ENCODE peak calls at places on chromosomes 11 and 22, in ten cellular contexts. K is left ventricle myocardium inferior; D is LoVo; N is heart left ventricle; O is stimulated activated CD4-positive, alpha-beta T cell treated with anti-CD3 and anti-CD28 coated beads, Interleukin-1b, Interleukin-23, amount 100 ng/mL, for 1 hour; P is NCI-H1930; F is activated gamma-delta T cell treated with Interleukin-2 at 50 U/mL for 16 hours; W is lower lobe of right lung; A is right cardiac atrium; Q is endothelial cell of umbilical vein. S is an unnamed sample.

GRCh38 chr22:23715811-23716355 is 25.1 kb downstream of the RGL4 start:
- DNase-seq in K (no peak), D (no peak), N (no peak), O (no peak), P (no peak), F (no peak), W (no peak), A (peak), Q (no peak), S (peak)

GRCh38 chr22:46937939-46938338 is 175.5 kb downstream of the TBC1D22A start:
- DNase-seq in K (no peak), D (no peak), N (no peak), O (no peak), P (no peak), F (no peak), W (no peak), A (no peak), Q (no peak), S (no peak)

GRCh38 chr22:50253941-50254340 is 2.9 kb upstream of the HDAC10 start:
- DNase-seq in K (no peak), D (no peak), N (peak), O (no peak), P (no peak), F (no peak), W (no peak), A (peak), Q (no peak), S (no peak)

GRCh38 chr22:30704978-30705377 is 10.3 kb downstream of the OSBP2 start:
- DNase-seq in K (no peak), D (no peak), N (no peak), O (no peak), P (no peak), F (no peak), W (no peak), A (no peak), Q (no peak), S (no peak)

GRCh38 chr11:107744736-107745135 is 32.9 kb upstream of the SLN start:
- DNase-seq in K (no peak), D (no peak), N (no peak), O (no peak), P (no peak), F (no peak), W (no peak), A (no peak), Q (no peak), S (no peak)

GRCh38 chr22:23359583-23360123 is 179.3 kb downstream of the BCR start:
- DNase-seq in K (no peak), D (no peak), N (no peak), O (no peak), P (no peak), F (no peak), W (no peak), A (no peak), Q (no peak), S (no peak)

GRCh38 chr11:102390667-102391449 is 43.8 kb downstream of the BIRC2 start:
- DNase-seq in K (peak), D (peak), N (peak), O (peak), P (peak), F (peak), W (peak), A (peak), Q (peak), S (peak)

GRCh38 chr22:26646158-26646557 is 11.2 kb upstream of the MIAT start:
- DNase-seq in K (no peak), D (no peak), N (no peak), O (no peak), P (no peak), F (no peak), W (no peak), A (no peak), Q (no peak), S (no peak)

GRCh38 chr11:16365456-16366355 is 9.4 kb upstream of the SOX6 start:
- DNase-seq in K (no peak), D (no peak), N (no peak), O (no peak), P (peak), F (no peak), W (no peak), A (no peak), Q (no peak), S (no peak)

GRCh38 chr22:32444068-32444467 is 20.2 kb downstream of the BPIFC start:
- DNase-seq in K (no peak), D (peak), N (no peak), O (no peak), P (peak), F (no peak), W (no peak), A (no peak), Q (peak), S (no peak)

GRCh38 chr11:105100976-105101630 is 38.5 kb downstream of the CARD18 start:
- DNase-seq in K (no peak), D (no peak), N (no peak), O (no peak), P (no peak), F (no peak), W (no peak), A (no peak), Q (no peak), S (no peak)

GRCh38 chr11:1049431-1049891 is 12.9 kb upstream of the MUC6 start:
- DNase-seq in K (no peak), D (no peak), N (no peak), O (no peak), P (no peak), F (no peak), W (peak), A (peak), Q (no peak), S (peak)

GRCh38 chr22:17890245-17890671 is 116.0 kb upstream of the BID start:
- DNase-seq in K (no peak), D (peak), N (no peak), O (no peak), P (no peak), F (no peak), W (no peak), A (no peak), Q (no peak), S (no peak)